ENCODE peak calls at places on chromosomes 12 and 14, in seven cellular contexts. One of them, this sample, is unnamed.

GRCh38 chr14:101972126-101972785 is 7.9 kb downstream of the DYNC1H1 start:
- DNase-seq in upper lobe of right lung: peak
- DNase-seq in HCT116: peak
- DNase-seq in esophagus squamous epithelium: no peak
- DNase-seq in fibroblast of the aortic adventitia: peak
- DNase-seq in suprapubic skin: peak
- DNase-seq in MM.1S: no peak
- DNase-seq in this sample: peak

GRCh38 chr14:50001999-50002925 is 109.4 kb downstream of the ARF6 start:
- DNase-seq in MM.1S: peak
- DNase-seq in suprapubic skin: peak
- DNase-seq in upper lobe of right lung: no peak
- DNase-seq in HCT116: no peak
- DNase-seq in fibroblast of the aortic adventitia: no peak
- DNase-seq in esophagus squamous epithelium: no peak
- DNase-seq in this sample: no peak

GRCh38 chr14:56552615-56553014 is 27.0 kb upstream of the TMEM260 start:
- DNase-seq in suprapubic skin: no peak
- DNase-seq in upper lobe of right lung: no peak
- DNase-seq in HCT116: no peak
- DNase-seq in MM.1S: no peak
- DNase-seq in esophagus squamous epithelium: no peak
- DNase-seq in fibroblast of the aortic adventitia: no peak
- DNase-seq in this sample: no peak

GRCh38 chr12:52243774-52244614 is 11.0 kb downstream of the KRT7 start:
- DNase-seq in upper lobe of right lung: peak
- DNase-seq in esophagus squamous epithelium: peak
- DNase-seq in HCT116: no peak
- DNase-seq in MM.1S: peak
- DNase-seq in suprapubic skin: peak
- DNase-seq in fibroblast of the aortic adventitia: peak
- DNase-seq in this sample: peak

GRCh38 chr12:122088181-122088810 is 9.7 kb downstream of the MLXIP start:
- DNase-seq in upper lobe of right lung: no peak
- DNase-seq in esophagus squamous epithelium: no peak
- DNase-seq in HCT116: no peak
- DNase-seq in suprapubic skin: peak
- DNase-seq in MM.1S: no peak
- DNase-seq in fibroblast of the aortic adventitia: peak
- DNase-seq in this sample: no peak

GRCh38 chr12:58405363-58405762 is 464.0 kb downstream of the ATP23 start:
- DNase-seq in suprapubic skin: no peak
- DNase-seq in fibroblast of the aortic adventitia: no peak
- DNase-seq in esophagus squamous epithelium: no peak
- DNase-seq in HCT116: no peak
- DNase-seq in MM.1S: no peak
- DNase-seq in upper lobe of right lung: no peak
- DNase-seq in this sample: no peak

GRCh38 chr14:68961781-68962584 is 17.1 kb downstream of the ACTN1 start:
- DNase-seq in MM.1S: no peak
- DNase-seq in fibroblast of the aortic adventitia: no peak
- DNase-seq in esophagus squamous epithelium: no peak
- DNase-seq in HCT116: no peak
- DNase-seq in suprapubic skin: no peak
- DNase-seq in upper lobe of right lung: no peak
- DNase-seq in this sample: no peak

GRCh38 chr14:103078860-103079587 is 5.0 kb upstream of the LBHD2 start:
- DNase-seq in HCT116: no peak
- DNase-seq in suprapubic skin: no peak
- DNase-seq in fibroblast of the aortic adventitia: no peak
- DNase-seq in upper lobe of right lung: no peak
- DNase-seq in MM.1S: no peak
- DNase-seq in esophagus squamous epithelium: no peak
- DNase-seq in this sample: no peak

GRCh38 chr12:77049767-77050353 is 15.5 kb downstream of the E2F7 start:
- DNase-seq in suprapubic skin: no peak
- DNase-seq in HCT116: peak
- DNase-seq in upper lobe of right lung: no peak
- DNase-seq in esophagus squamous epithelium: no peak
- DNase-seq in MM.1S: peak
- DNase-seq in fibroblast of the aortic adventitia: peak
- DNase-seq in this sample: peak

GRCh38 chr12:176321-177181 is 37.4 kb downstream of the SLC6A12 start:
- DNase-seq in fibroblast of the aortic adventitia: peak
- DNase-seq in suprapubic skin: no peak
- DNase-seq in MM.1S: no peak
- DNase-seq in upper lobe of right lung: no peak
- DNase-seq in esophagus squamous epithelium: no peak
- DNase-seq in HCT116: no peak
- DNase-seq in this sample: peak

GRCh38 chr14:74038015-74038859 is 19.1 kb downstream of the BBOF1 start:
- DNase-seq in MM.1S: peak
- DNase-seq in esophagus squamous epithelium: no peak
- DNase-seq in fibroblast of the aortic adventitia: peak
- DNase-seq in suprapubic skin: no peak
- DNase-seq in HCT116: no peak
- DNase-seq in upper lobe of right lung: no peak
- DNase-seq in this sample: peak

GRCh38 chr14:68703093-68703492 is 89.8 kb downstream of the ZFP36L1 start:
- DNase-seq in esophagus squamous epithelium: no peak
- DNase-seq in MM.1S: no peak
- DNase-seq in upper lobe of right lung: no peak
- DNase-seq in fibroblast of the aortic adventitia: peak
- DNase-seq in HCT116: no peak
- DNase-seq in suprapubic skin: no peak
- DNase-seq in this sample: peak

GRCh38 chr14:92615451-92615850 is 101.9 kb downstream of the RIN3 start:
- DNase-seq in fibroblast of the aortic adventitia: no peak
- DNase-seq in HCT116: no peak
- DNase-seq in suprapubic skin: no peak
- DNase-seq in upper lobe of right lung: no peak
- DNase-seq in MM.1S: no peak
- DNase-seq in esophagus squamous epithelium: no peak
- DNase-seq in this sample: no peak

GRCh38 chr12:52371716-52372115 is 4.4 kb upstream of the KRT85 start:
- DNase-seq in fibroblast of the aortic adventitia: no peak
- DNase-seq in esophagus squamous epithelium: no peak
- DNase-seq in upper lobe of right lung: no peak
- DNase-seq in MM.1S: no peak
- DNase-seq in HCT116: no peak
- DNase-seq in suprapubic skin: peak
- DNase-seq in this sample: no peak

GRCh38 chr12:71440393-71441349 is 1.1 kb downstream of the LGR5 start:
- DNase-seq in HCT116: no peak
- DNase-seq in suprapubic skin: no peak
- DNase-seq in esophagus squamous epithelium: no peak
- DNase-seq in MM.1S: no peak
- DNase-seq in fibroblast of the aortic adventitia: no peak
- DNase-seq in upper lobe of right lung: peak
- DNase-seq in this sample: no peak

GRCh38 chr12:120259418-120260202 is 5.9 kb downstream of the PXN start:
- DNase-seq in fibroblast of the aortic adventitia: peak
- DNase-seq in upper lobe of right lung: no peak
- DNase-seq in MM.1S: no peak
- DNase-seq in suprapubic skin: no peak
- DNase-seq in esophagus squamous epithelium: no peak
- DNase-seq in HCT116: no peak
- DNase-seq in this sample: peak

DNA sequence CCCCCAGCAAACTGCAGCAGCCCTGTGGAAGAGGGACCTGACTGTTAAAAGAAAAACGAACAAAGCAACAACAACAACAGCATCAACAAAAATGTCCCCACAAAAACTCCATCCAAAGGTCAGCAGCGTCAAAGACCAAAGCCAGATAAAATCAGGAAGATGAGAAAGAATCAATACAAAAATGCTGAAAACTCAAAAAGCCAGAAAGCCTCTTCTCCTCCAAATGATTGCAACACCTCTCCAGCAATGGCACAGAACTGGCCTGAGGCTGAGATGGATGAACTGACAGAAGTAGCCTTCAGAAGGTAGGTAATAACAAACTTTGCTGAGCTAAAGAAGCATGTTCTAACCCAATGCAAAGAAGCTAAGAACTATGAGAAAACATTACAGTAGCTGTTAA is 45.4 kb upstream of the PPP4R3A start:
- DNase-seq in HCT116: no peak
- DNase-seq in upper lobe of right lung: no peak
- DNase-seq in MM.1S: no peak
- DNase-seq in fibroblast of the aortic adventitia: no peak
- DNase-seq in suprapubic skin: no peak
- DNase-seq in esophagus squamous epithelium: no peak
- DNase-seq in this sample: no peak
- H3K4me3 ChIP-seq in HCT116: no peak
- H3K4me3 ChIP-seq in upper lobe of right lung: no peak
- H3K4me3 ChIP-seq in MM.1S: no peak
- H3K4me3 ChIP-seq in fibroblast of the aortic adventitia: no peak
- H3K4me3 ChIP-seq in suprapubic skin: no peak
- H3K4me3 ChIP-seq in esophagus squamous epithelium: no peak
- H3K4me3 ChIP-seq in this sample: no peak

DNA sequence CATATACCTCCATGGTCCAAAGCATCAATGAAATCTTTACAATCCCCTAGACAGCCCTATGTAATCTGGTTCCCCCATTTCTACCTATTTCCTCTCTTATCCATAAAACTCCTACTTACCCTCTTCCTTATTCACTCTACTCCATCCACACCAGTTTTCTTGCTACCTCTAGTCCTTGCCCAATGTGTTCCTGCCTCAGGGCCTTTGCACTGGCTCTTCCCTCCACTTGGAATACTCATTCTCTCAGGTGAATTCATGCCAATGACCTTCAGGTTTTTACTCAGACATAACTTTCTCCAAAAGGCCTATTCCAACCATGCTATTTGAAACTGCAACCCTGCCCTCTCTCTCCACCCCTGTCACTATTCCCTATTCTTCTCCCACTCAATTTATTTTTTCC is 138.7 kb upstream of the KRR1 start:
- DNase-seq in HCT116: no peak
- DNase-seq in MM.1S: no peak
- DNase-seq in suprapubic skin: no peak
- DNase-seq in upper lobe of right lung: no peak
- DNase-seq in fibroblast of the aortic adventitia: no peak
- DNase-seq in esophagus squamous epithelium: no peak
- DNase-seq in this sample: no peak
- TF ChIP-seq CTCF in HCT116: no peak
- TF ChIP-seq CTCF in MM.1S: no peak
- TF ChIP-seq CTCF in suprapubic skin: no peak
- TF ChIP-seq CTCF in upper lobe of right lung: no peak
- TF ChIP-seq CTCF in fibroblast of the aortic adventitia: no peak
- TF ChIP-seq CTCF in esophagus squamous epithelium: no peak
- TF ChIP-seq CTCF in this sample: no peak

GRCh38 chr12:129871991-129872969 is 31.5 kb downstream of the TMEM132D start:
- DNase-seq in suprapubic skin: no peak
- DNase-seq in fibroblast of the aortic adventitia: no peak
- DNase-seq in upper lobe of right lung: no peak
- DNase-seq in MM.1S: no peak
- DNase-seq in HCT116: no peak
- DNase-seq in esophagus squamous epithelium: no peak
- DNase-seq in this sample: no peak
- H3K4me3 ChIP-seq in suprapubic skin: no peak
- H3K4me3 ChIP-seq in fibroblast of the aortic adventitia: no peak
- H3K4me3 ChIP-seq in upper lobe of right lung: no peak
- H3K4me3 ChIP-seq in MM.1S: no peak
- H3K4me3 ChIP-seq in HCT116: no peak
- H3K4me3 ChIP-seq in esophagus squamous epithelium: no peak
- H3K4me3 ChIP-seq in this sample: no peak

DNA sequence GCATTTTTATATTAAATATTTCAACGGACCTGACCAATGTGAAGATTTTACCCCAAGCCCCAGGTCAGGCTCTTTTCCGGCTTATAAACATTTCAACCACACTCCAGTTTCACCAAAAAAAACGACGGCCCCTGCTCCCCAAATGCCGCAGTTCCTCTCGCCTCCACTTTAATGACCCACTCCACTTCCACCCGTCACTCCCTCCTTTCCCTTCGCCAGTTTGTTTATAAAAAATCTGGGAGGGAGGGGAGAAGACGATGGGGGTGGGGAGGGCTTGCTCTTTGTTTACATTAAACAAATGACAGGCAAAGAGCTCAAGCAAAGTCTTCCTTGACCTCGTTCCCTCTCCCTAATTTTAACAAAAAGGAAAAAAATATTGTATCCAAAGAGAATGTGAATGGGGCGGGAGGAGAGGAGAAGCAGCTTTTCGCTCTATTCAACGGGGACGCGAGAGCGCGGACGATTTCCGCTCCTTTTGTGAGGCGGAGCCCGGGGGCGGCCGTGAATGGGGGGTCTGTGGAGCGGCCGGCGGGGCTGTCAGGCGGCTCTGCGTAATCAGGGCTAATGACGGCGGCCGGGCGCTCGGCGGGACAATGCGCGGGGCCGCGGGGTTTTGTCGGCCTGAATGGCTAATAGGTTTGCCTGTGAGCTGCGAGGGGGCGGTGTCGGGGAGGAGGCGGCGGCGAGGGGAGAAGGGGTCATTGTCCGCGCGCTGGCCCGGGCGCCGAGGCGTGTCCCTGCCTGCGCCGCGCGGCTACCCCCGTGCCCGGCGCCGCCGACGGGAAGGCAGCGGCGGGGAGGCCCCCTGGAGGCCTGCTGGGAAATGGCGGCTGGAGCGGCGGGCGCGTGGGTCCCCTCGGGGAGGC is 5.7 kb downstream of the SIX6 start:
- DNase-seq in MM.1S: no peak
- DNase-seq in fibroblast of the aortic adventitia: no peak
- DNase-seq in upper lobe of right lung: peak
- DNase-seq in HCT116: no peak
- DNase-seq in suprapubic skin: no peak
- DNase-seq in esophagus squamous epithelium: no peak
- DNase-seq in this sample: no peak
- TF ChIP-seq CTCF in MM.1S: peak
- TF ChIP-seq CTCF in fibroblast of the aortic adventitia: peak
- TF ChIP-seq CTCF in upper lobe of right lung: peak
- TF ChIP-seq CTCF in HCT116: no peak
- TF ChIP-seq CTCF in suprapubic skin: no peak
- TF ChIP-seq CTCF in esophagus squamous epithelium: no peak
- TF ChIP-seq CTCF in this sample: peak

GRCh38 chr12:48185181-48185919 is 1.9 kb downstream of the CCDC184 start:
- DNase-seq in MM.1S: no peak
- DNase-seq in suprapubic skin: no peak
- DNase-seq in esophagus squamous epithelium: no peak
- DNase-seq in HCT116: no peak
- DNase-seq in fibroblast of the aortic adventitia: no peak
- DNase-seq in upper lobe of right lung: no peak
- DNase-seq in this sample: peak
- H3K4me3 ChIP-seq in MM.1S: no peak
- H3K4me3 ChIP-seq in suprapubic skin: no peak
- H3K4me3 ChIP-seq in esophagus squamous epithelium: no peak
- H3K4me3 ChIP-seq in HCT116: no peak
- H3K4me3 ChIP-seq in fibroblast of the aortic adventitia: no peak
- H3K4me3 ChIP-seq in upper lobe of right lung: no peak
- H3K4me3 ChIP-seq in this sample: peak

GRCh38 chr12:54134850-54135249 is 53.9 kb downstream of the SMUG1 start:
- DNase-seq in MM.1S: no peak
- DNase-seq in HCT116: no peak
- DNase-seq in fibroblast of the aortic adventitia: no peak
- DNase-seq in upper lobe of right lung: no peak
- DNase-seq in esophagus squamous epithelium: no peak
- DNase-seq in suprapubic skin: no peak
- DNase-seq in this sample: no peak
- TF ChIP-seq CTCF in MM.1S: no peak
- TF ChIP-seq CTCF in HCT116: peak
- TF ChIP-seq CTCF in fibroblast of the aortic adventitia: no peak
- TF ChIP-seq CTCF in upper lobe of right lung: no peak
- TF ChIP-seq CTCF in esophagus squamous epithelium: no peak
- TF ChIP-seq CTCF in suprapubic skin: no peak
- TF ChIP-seq CTCF in this sample: no peak

GRCh38 chr14:51328942-51329350 is 88.9 kb downstream of the TMX1 start:
- DNase-seq in suprapubic skin: no peak
- DNase-seq in MM.1S: no peak
- DNase-seq in upper lobe of right lung: no peak
- DNase-seq in fibroblast of the aortic adventitia: peak
- DNase-seq in esophagus squamous epithelium: no peak
- DNase-seq in HCT116: no peak
- DNase-seq in this sample: peak
- H3K4me3 ChIP-seq in suprapubic skin: no peak
- H3K4me3 ChIP-seq in MM.1S: no peak
- H3K4me3 ChIP-seq in upper lobe of right lung: no peak
- H3K4me3 ChIP-seq in fibroblast of the aortic adventitia: no peak
- H3K4me3 ChIP-seq in esophagus squamous epithelium: no peak
- H3K4me3 ChIP-seq in HCT116: no peak
- H3K4me3 ChIP-seq in this sample: no peak

This sample was measured in fibroblast of villous mesenchyme.